ENCODE peak calls at places on chromosome 6, in nine cellular contexts. O is H1, E is heart left ventricle, C is body of pancreas, A is hepatocyte, P is pancreas, F is mesendoderm, R is heart right ventricle, T is SK-N-SH. V is an unnamed sample. For H3K4me1, the result is how much of the 10 kb centered on the place peaks cover.

GRCh38 chr6:89242574-89243330 is 25.6 kb upstream of the GABRR1 start:
- DNase-seq in R (no peak), E (no peak), C (peak), O (peak), F (peak), T (peak), P (no peak), A (peak), V (no peak)

GRCh38 chr6:13009465-13009864 is 292.9 kb downstream of the PHACTR1 start:
- DNase-seq in C (no peak), O (no peak), T (no peak), R (no peak), F (no peak), P (no peak), E (no peak), A (no peak), V (no peak)

GRCh38 chr6:3619800-3620199 is 131.7 kb downstream of the PXDC1 start:
- DNase-seq in F (no peak), O (no peak), E (no peak), P (no peak), T (no peak), R (no peak), C (no peak), A (no peak), V (no peak)

GRCh38 chr6:156830126-156830525 is 52.9 kb downstream of the ARID1B start:
- DNase-seq in A (no peak), P (no peak), C (no peak), E (no peak), T (no peak), F (no peak), R (no peak), O (no peak), V (no peak)

GRCh38 chr6:130796313-130796905 is 30.8 kb upstream of the SMLR1 start:
- DNase-seq in T (peak), P (no peak), A (no peak), R (no peak), C (no peak), O (no peak), F (peak), E (peak), V (no peak)

GRCh38 chr6:41531591-41532582 is 14.3 kb upstream of the FOXP4 start:
- DNase-seq in F (no peak), C (peak), R (no peak), O (no peak), P (no peak), E (no peak), A (peak), T (peak), V (no peak)

GRCh38 chr6:71410681-71411080 is 122.1 kb downstream of the OGFRL1 start:
- DNase-seq in E (peak), O (no peak), T (no peak), F (no peak), R (no peak), P (no peak), A (no peak), C (no peak), V (no peak)

GRCh38 chr6:165991341-165991740 is 176.3 kb downstream of the TBXT start:
- DNase-seq in A (no peak), E (no peak), R (no peak), O (no peak), T (no peak), P (no peak), C (no peak), F (no peak), V (no peak)

GRCh38 chr6:13131935-13132661 is 196.2 kb downstream of the TBC1D7 start:
- DNase-seq in T (no peak), P (no peak), A (no peak), O (no peak), F (no peak), C (no peak), E (no peak), R (no peak), V (no peak)

GRCh38 chr6:156845447-156845846 is 68.3 kb downstream of the ARID1B start:
- DNase-seq in C (no peak), F (no peak), E (no peak), T (no peak), R (no peak), O (no peak), A (no peak), P (no peak), V (no peak)

GRCh38 chr6:50990750-50991446 is 172.2 kb downstream of the TFAP2B start:
- DNase-seq in P (no peak), R (no peak), E (no peak), F (no peak), O (no peak), C (no peak), T (no peak), A (no peak), V (no peak)

GRCh38 chr6:108837236-108837971 is 10.8 kb upstream of the ARMC2 start:
- DNase-seq in O (no peak), C (peak), P (no peak), E (no peak), F (no peak), T (no peak), R (no peak), A (no peak), V (no peak)

GRCh38 chr6:7129784-7130569 is 22.2 kb downstream of the RREB1 start:
- DNase-seq in R (no peak), A (no peak), T (no peak), P (peak), C (peak), O (no peak), E (no peak), F (no peak), V (no peak)

GRCh38 chr6:5981274-5982026 is 25.3 kb downstream of the NRN1 start:
- DNase-seq in C (no peak), P (no peak), E (no peak), T (no peak), O (no peak), F (no peak), A (no peak), R (no peak), V (no peak)

GRCh38 chr6:111276335-111276734 is 189.0 kb downstream of the SLC16A10 start:
- DNase-seq in C (no peak), R (no peak), T (no peak), A (no peak), P (no peak), F (no peak), E (no peak), O (no peak), V (no peak)

GRCh38 chr6:11738681-11739375 is 39.8 kb downstream of the ADTRP start:
- DNase-seq in F (peak), C (no peak), P (no peak), E (no peak), T (no peak), O (no peak), R (no peak), A (no peak), V (no peak)

GRCh38 chr6:136952714-136953260 is 30.7 kb downstream of the SLC35D3 start:
- DNase-seq in R (no peak), E (no peak), O (no peak), F (no peak), A (no peak), T (peak), P (no peak), C (no peak), V (no peak)

DNA sequence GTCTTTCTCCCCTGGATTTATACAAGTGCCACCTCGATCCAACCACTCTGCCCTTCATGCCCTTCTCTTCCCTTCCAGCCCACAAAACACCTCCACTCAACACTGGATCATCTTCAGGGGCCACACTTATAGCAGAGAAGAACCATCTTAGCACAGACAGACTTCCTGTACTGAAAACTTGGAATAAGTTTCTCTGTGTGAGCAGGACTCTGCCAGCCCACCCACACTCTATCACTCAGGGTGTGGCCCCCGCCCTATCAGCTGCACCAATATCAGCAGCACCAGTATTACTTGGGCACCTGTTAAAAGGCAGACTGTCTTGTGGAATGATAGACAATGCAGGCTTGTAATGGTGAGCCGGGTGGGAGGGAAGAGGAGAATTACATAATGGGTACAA is 86.7 kb downstream of the SCML4 start:
- DNase-seq in P (no peak), F (no peak), R (no peak), T (no peak), E (no peak), C (no peak), A (no peak), O (no peak), V (no peak)
- H3K4me1 ChIP-seq in P (under half), F (under half), R (under half), T (under half), E (under half), C (under half), A (under half), O (under half), V (under half)

DNA sequence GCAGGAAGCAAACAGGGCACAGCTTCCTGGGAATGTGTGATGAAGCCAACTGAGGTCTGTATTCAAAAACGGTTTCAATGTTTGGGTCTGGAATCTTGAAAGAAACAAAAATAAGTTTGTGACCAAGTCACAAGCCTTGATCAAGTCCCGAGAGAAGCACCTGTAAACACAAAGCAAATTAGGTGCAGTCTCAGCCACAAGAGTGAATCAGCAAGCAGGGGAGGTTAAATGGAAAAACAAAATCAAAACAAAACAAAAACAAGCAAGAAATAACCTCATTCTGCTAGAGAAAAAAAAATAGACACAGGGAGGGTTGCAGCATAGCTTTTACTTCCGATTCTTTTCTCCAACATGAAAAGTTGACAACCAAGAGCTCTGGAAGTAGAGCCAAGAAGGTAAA is 201.7 kb downstream of the CLIC5 start:
- DNase-seq in A (no peak), F (no peak), C (no peak), T (no peak), R (no peak), P (no peak), O (no peak), E (no peak), V (no peak)
- H3K4me1 ChIP-seq in A (under half), F (under half), C (under half), T (under half), R (under half), P (under half), O (under half), E (under half), V (under half)

GRCh38 chr6:131822119-131822518 is 14.3 kb downstream of the ENPP1 start:
- DNase-seq in T (no peak), P (no peak), E (no peak), F (no peak), A (no peak), O (no peak), R (no peak), C (no peak), V (no peak)

GRCh38 chr6:131819507-131820228 is 11.8 kb downstream of the ENPP1 start:
- DNase-seq in P (no peak), O (no peak), T (no peak), R (no peak), E (peak), C (peak), F (no peak), A (peak), V (no peak)

GRCh38 chr6:131813991-131814390 is 6.2 kb downstream of the ENPP1 start:
- DNase-seq in E (no peak), R (no peak), F (no peak), A (no peak), O (no peak), C (no peak), T (no peak), P (no peak), V (no peak)

GRCh38 chr6:131821408-131821807 is 13.6 kb downstream of the ENPP1 start:
- DNase-seq in O (no peak), R (no peak), P (no peak), C (no peak), T (no peak), E (no peak), F (no peak), A (no peak), V (no peak)

DNA sequence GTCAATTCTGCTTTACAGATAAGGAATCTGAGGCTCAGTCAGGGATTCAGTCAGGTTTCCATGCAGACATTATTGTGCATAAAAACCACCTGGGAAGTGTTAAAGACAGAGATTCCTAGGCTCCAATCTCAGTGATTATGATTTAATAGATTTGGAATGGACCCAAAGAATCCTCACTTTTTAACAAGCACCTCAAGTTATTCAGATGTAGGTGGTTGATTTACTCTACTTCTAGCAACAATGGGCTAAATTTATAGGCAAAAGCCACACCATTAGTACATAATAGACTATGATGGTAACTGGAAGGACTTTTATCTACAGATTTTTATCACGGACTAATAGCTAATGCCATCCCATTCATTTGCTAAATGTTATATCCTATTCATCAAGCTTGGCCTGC is 9.0 kb downstream of the ENPP1 start:
- DNase-seq in C (no peak), A (no peak), P (no peak), E (no peak), F (no peak), T (no peak), R (no peak), O (no peak), V (no peak)
- H3K4me1 ChIP-seq in C (under half), A (under half), P (under half), E (under half), F (under half), T (under half), R (under half), O (under half), V (under half)

GRCh38 chr6:15304337-15305078 is 58.6 kb downstream of the JARID2 start:
- DNase-seq in A (no peak), P (no peak), O (no peak), R (no peak), F (no peak), E (no peak), C (no peak), T (no peak), V (no peak)

GRCh38 chr6:15303920-15304291 is 58.0 kb downstream of the JARID2 start:
- DNase-seq in A (peak), E (no peak), F (peak), P (no peak), R (no peak), O (no peak), C (no peak), T (no peak), V (no peak)

GRCh38 chr6:15303162-15303919 is 57.5 kb downstream of the JARID2 start:
- DNase-seq in T (no peak), P (no peak), F (peak), E (no peak), O (no peak), A (no peak), C (no peak), R (no peak), V (no peak)

GRCh38 chr6:15299430-15300131 is 53.7 kb downstream of the JARID2 start:
- DNase-seq in O (no peak), F (no peak), A (peak), E (peak), P (no peak), C (peak), T (no peak), R (peak), V (peak)

DNA sequence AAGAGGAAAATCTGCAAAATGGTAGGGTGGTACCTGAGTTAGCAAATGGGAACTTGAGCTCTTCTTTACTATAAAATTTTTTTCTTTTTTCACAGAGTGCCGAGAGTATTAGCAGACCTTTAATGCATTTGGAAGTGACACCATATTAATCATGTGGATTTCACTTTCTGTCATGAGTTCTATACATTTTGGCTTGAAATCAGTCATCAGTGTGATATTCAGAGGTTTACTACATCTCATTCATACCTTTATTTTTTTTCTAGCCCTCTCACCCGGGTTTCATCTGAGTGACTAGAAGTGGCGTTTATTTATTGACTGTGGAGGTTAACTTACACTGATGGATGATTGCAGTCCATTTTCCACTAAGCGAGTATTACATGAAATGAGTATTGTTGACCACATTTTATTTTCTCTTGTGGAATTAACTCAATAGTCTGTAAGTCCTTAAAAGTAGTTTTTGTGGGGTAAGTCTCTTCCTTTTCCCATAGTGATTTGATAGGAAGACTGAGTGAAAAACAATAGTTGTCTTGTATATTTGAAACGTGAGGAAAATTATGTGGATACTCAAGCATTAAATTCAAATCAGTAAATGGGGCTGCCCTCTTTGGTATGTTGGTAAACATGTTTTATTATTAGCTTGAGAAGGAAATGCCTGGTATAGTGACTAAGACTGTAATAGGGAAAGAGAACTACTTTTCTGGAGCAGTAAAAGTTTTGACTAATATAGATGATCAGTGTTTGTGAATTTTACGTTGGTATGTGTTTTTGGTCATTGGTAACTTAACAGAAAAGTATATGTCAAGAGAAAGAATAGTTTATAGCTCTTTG is 55.5 kb downstream of the JARID2 start:
- DNase-seq in F (no peak), T (no peak), E (no peak), A (no peak), P (no peak), O (no peak), C (no peak), R (no peak), V (no peak)
- H3K4me1 ChIP-seq in F (under half), T (under half), E (under half), A (under half), P (under half), O (under half), C (under half), R (under half), V (under half)

GRCh38 chr6:37140145-37140544 is 29.8 kb upstream of the PIM1 start:
- DNase-seq in C (no peak), R (no peak), P (no peak), O (no peak), T (no peak), E (no peak), A (no peak), F (no peak), V (no peak)
- H3K4me1 ChIP-seq in C (under half), R (under half), P (under half), O (under half), T (under half), E (under half), A (half or more), F (under half), V (under half)

GRCh38 chr6:149325648-149326236 is 8.2 kb downstream of the TAB2 start:
- DNase-seq in F (no peak), T (no peak), R (no peak), A (no peak), E (no peak), O (no peak), P (no peak), C (no peak), V (no peak)
- H3K4me1 ChIP-seq in F (under half), T (under half), R (under half), A (under half), E (under half), O (under half), P (under half), C (under half), V (under half)